ENCODE peak calls at places on chromosomes 12 and 14, in seven cellular contexts. One of them, this sample, is unnamed.

GRCh38 chr12:67590122-67590795 is 58.3 kb upstream of the DYRK2 start:
- DNase-seq in lung: no peak
- DNase-seq in H9: no peak
- DNase-seq in cardiac muscle cell: no peak
- DNase-seq in caudate nucleus: no peak
- DNase-seq in body of pancreas: no peak
- DNase-seq in tibial nerve: no peak
- DNase-seq in this sample: no peak

GRCh38 chr12:82461393-82461792 is 103.1 kb downstream of the METTL25 start:
- DNase-seq in H9: no peak
- DNase-seq in lung: no peak
- DNase-seq in body of pancreas: no peak
- DNase-seq in tibial nerve: no peak
- DNase-seq in cardiac muscle cell: no peak
- DNase-seq in caudate nucleus: no peak
- DNase-seq in this sample: no peak

GRCh38 chr12:76249501-76249900 is 98.7 kb downstream of the BBS10 start:
- DNase-seq in H9: no peak
- DNase-seq in tibial nerve: no peak
- DNase-seq in caudate nucleus: no peak
- DNase-seq in lung: no peak
- DNase-seq in cardiac muscle cell: no peak
- DNase-seq in body of pancreas: no peak
- DNase-seq in this sample: no peak

GRCh38 chr14:96623676-96624484 is 121.7 kb downstream of the PAPOLA start:
- DNase-seq in H9: peak
- DNase-seq in tibial nerve: no peak
- DNase-seq in caudate nucleus: no peak
- DNase-seq in cardiac muscle cell: no peak
- DNase-seq in lung: no peak
- DNase-seq in body of pancreas: no peak
- DNase-seq in this sample: peak

GRCh38 chr12:91866566-91866965 is 279.1 kb downstream of the BTG1 start:
- DNase-seq in lung: no peak
- DNase-seq in tibial nerve: no peak
- DNase-seq in body of pancreas: no peak
- DNase-seq in cardiac muscle cell: no peak
- DNase-seq in H9: no peak
- DNase-seq in caudate nucleus: no peak
- DNase-seq in this sample: no peak

GRCh38 chr12:130121246-130122005 is 40.8 kb upstream of the FZD10 start:
- DNase-seq in tibial nerve: no peak
- DNase-seq in lung: no peak
- DNase-seq in body of pancreas: no peak
- DNase-seq in cardiac muscle cell: no peak
- DNase-seq in H9: no peak
- DNase-seq in caudate nucleus: no peak
- DNase-seq in this sample: no peak

GRCh38 chr12:6074394-6074793 is 50.1 kb downstream of the VWF start:
- DNase-seq in cardiac muscle cell: no peak
- DNase-seq in lung: no peak
- DNase-seq in tibial nerve: no peak
- DNase-seq in body of pancreas: no peak
- DNase-seq in H9: no peak
- DNase-seq in caudate nucleus: no peak
- DNase-seq in this sample: no peak

GRCh38 chr12:116773276-116773731 is 35.2 kb downstream of the RNFT2 start:
- DNase-seq in body of pancreas: no peak
- DNase-seq in lung: no peak
- DNase-seq in H9: peak
- DNase-seq in caudate nucleus: no peak
- DNase-seq in cardiac muscle cell: no peak
- DNase-seq in tibial nerve: no peak
- DNase-seq in this sample: no peak

GRCh38 chr12:22318122-22318737 is 16.3 kb downstream of the ST8SIA1 start:
- DNase-seq in H9: no peak
- DNase-seq in caudate nucleus: no peak
- DNase-seq in body of pancreas: no peak
- DNase-seq in lung: no peak
- DNase-seq in tibial nerve: no peak
- DNase-seq in cardiac muscle cell: no peak
- DNase-seq in this sample: no peak

GRCh38 chr12:88153959-88154358 is 11.9 kb downstream of the TMTC3 start:
- DNase-seq in caudate nucleus: no peak
- DNase-seq in cardiac muscle cell: peak
- DNase-seq in tibial nerve: no peak
- DNase-seq in H9: no peak
- DNase-seq in lung: no peak
- DNase-seq in body of pancreas: no peak
- DNase-seq in this sample: no peak

GRCh38 chr14:99189201-99189801 is 82.7 kb downstream of the BCL11B start:
- DNase-seq in caudate nucleus: no peak
- DNase-seq in H9: no peak
- DNase-seq in lung: no peak
- DNase-seq in body of pancreas: no peak
- DNase-seq in cardiac muscle cell: no peak
- DNase-seq in tibial nerve: no peak
- DNase-seq in this sample: no peak

GRCh38 chr12:43728117-43728516 is 30.5 kb downstream of the PUS7L start:
- DNase-seq in H9: no peak
- DNase-seq in tibial nerve: no peak
- DNase-seq in caudate nucleus: no peak
- DNase-seq in cardiac muscle cell: no peak
- DNase-seq in lung: no peak
- DNase-seq in body of pancreas: no peak
- DNase-seq in this sample: no peak

GRCh38 chr14:92122351-92122677 is 545 bp downstream of the CPSF2 start:
- DNase-seq in cardiac muscle cell: peak
- DNase-seq in body of pancreas: no peak
- DNase-seq in tibial nerve: no peak
- DNase-seq in H9: no peak
- DNase-seq in lung: no peak
- DNase-seq in caudate nucleus: no peak
- DNase-seq in this sample: no peak

GRCh38 chr14:70189678-70190077 is 927 bp upstream of the SLC8A3 start:
- DNase-seq in H9: peak
- DNase-seq in tibial nerve: no peak
- DNase-seq in body of pancreas: no peak
- DNase-seq in lung: no peak
- DNase-seq in cardiac muscle cell: no peak
- DNase-seq in caudate nucleus: no peak
- DNase-seq in this sample: no peak

GRCh38 chr14:21074398-21075272 is 4.5 kb downstream of the ARHGEF40 start:
- DNase-seq in cardiac muscle cell: no peak
- DNase-seq in caudate nucleus: no peak
- DNase-seq in H9: no peak
- DNase-seq in body of pancreas: no peak
- DNase-seq in lung: no peak
- DNase-seq in tibial nerve: no peak
- DNase-seq in this sample: no peak

GRCh38 chr12:113262710-113263109 is 41.4 kb downstream of the TPCN1 start:
- DNase-seq in tibial nerve: no peak
- DNase-seq in caudate nucleus: no peak
- DNase-seq in lung: no peak
- DNase-seq in cardiac muscle cell: no peak
- DNase-seq in H9: no peak
- DNase-seq in body of pancreas: peak
- DNase-seq in this sample: no peak

GRCh38 chr12:27840229-27840999 is 60.4 kb upstream of the MANSC4 start:
- DNase-seq in lung: no peak
- DNase-seq in cardiac muscle cell: no peak
- DNase-seq in H9: no peak
- DNase-seq in body of pancreas: no peak
- DNase-seq in caudate nucleus: no peak
- DNase-seq in tibial nerve: no peak
- DNase-seq in this sample: no peak

GRCh38 chr12:6285063-6285477 is 25.4 kb upstream of the PLEKHG6 start:
- DNase-seq in caudate nucleus: peak
- DNase-seq in tibial nerve: no peak
- DNase-seq in lung: peak
- DNase-seq in H9: peak
- DNase-seq in body of pancreas: peak
- DNase-seq in cardiac muscle cell: peak
- DNase-seq in this sample: no peak

GRCh38 chr14:75751291-75751690 is 90.2 kb downstream of the TTLL5 start:
- DNase-seq in caudate nucleus: no peak
- DNase-seq in lung: no peak
- DNase-seq in H9: no peak
- DNase-seq in tibial nerve: no peak
- DNase-seq in cardiac muscle cell: no peak
- DNase-seq in body of pancreas: no peak
- DNase-seq in this sample: no peak

GRCh38 chr14:76576047-76576741 is 185.1 kb upstream of the VASH1 start:
- DNase-seq in body of pancreas: peak
- DNase-seq in cardiac muscle cell: no peak
- DNase-seq in lung: no peak
- DNase-seq in tibial nerve: no peak
- DNase-seq in H9: no peak
- DNase-seq in caudate nucleus: no peak
- DNase-seq in this sample: no peak

GRCh38 chr14:51521764-51522163 is 129.9 kb upstream of the FRMD6 start:
- DNase-seq in H9: no peak
- DNase-seq in tibial nerve: no peak
- DNase-seq in cardiac muscle cell: no peak
- DNase-seq in lung: no peak
- DNase-seq in body of pancreas: no peak
- DNase-seq in caudate nucleus: no peak
- DNase-seq in this sample: no peak

GRCh38 chr12:64171715-64172114 is 50.4 kb downstream of the KICS2 start:
- DNase-seq in lung: no peak
- DNase-seq in cardiac muscle cell: no peak
- DNase-seq in H9: no peak
- DNase-seq in body of pancreas: no peak
- DNase-seq in caudate nucleus: no peak
- DNase-seq in tibial nerve: no peak
- DNase-seq in this sample: no peak

GRCh38 chr12:121614872-121615467 is 11.4 kb upstream of the ORAI1 start:
- DNase-seq in lung: no peak
- DNase-seq in body of pancreas: no peak
- DNase-seq in H9: no peak
- DNase-seq in tibial nerve: no peak
- DNase-seq in caudate nucleus: no peak
- DNase-seq in cardiac muscle cell: no peak
- DNase-seq in this sample: no peak

GRCh38 chr12:121618659-121619233 is 7.6 kb upstream of the ORAI1 start:
- DNase-seq in tibial nerve: no peak
- DNase-seq in body of pancreas: no peak
- DNase-seq in caudate nucleus: no peak
- DNase-seq in lung: no peak
- DNase-seq in cardiac muscle cell: no peak
- DNase-seq in H9: no peak
- DNase-seq in this sample: no peak

GRCh38 chr12:121626087-121626852 is at the start of gene ORAI1:
- DNase-seq in H9: peak
- DNase-seq in body of pancreas: peak
- DNase-seq in lung: peak
- DNase-seq in caudate nucleus: peak
- DNase-seq in tibial nerve: peak
- DNase-seq in cardiac muscle cell: peak
- DNase-seq in this sample: peak

GRCh38 chr12:121620328-121620891 is 5.9 kb upstream of the ORAI1 start:
- DNase-seq in caudate nucleus: no peak
- DNase-seq in H9: peak
- DNase-seq in tibial nerve: no peak
- DNase-seq in cardiac muscle cell: no peak
- DNase-seq in body of pancreas: peak
- DNase-seq in lung: no peak
- DNase-seq in this sample: no peak
- H3K27ac ChIP-seq in caudate nucleus: no peak
- H3K27ac ChIP-seq in H9: no peak
- H3K27ac ChIP-seq in tibial nerve: no peak
- H3K27ac ChIP-seq in cardiac muscle cell: peak
- H3K27ac ChIP-seq in body of pancreas: no peak
- H3K27ac ChIP-seq in lung: no peak
- H3K27ac ChIP-seq in this sample: no peak

DNA sequence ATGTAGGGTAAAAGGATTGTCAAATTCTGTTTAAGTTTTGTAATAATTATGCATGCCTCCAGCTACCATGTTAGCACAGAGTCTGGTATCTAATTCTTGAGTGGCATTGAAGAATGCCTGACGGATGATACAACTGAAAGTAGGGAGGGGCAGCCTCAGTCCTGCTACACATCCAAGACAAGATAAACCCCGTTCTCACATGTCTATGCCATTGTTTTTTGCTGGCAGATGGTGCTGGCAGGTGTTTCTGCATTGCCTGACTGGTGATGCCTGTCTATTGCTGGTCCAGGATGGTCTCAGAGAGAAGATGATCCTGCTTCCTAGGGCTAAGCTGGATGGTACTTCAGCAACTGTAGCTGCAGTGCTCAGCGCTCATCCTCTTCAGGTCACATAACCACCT is 245.8 kb upstream of the NAV3 start:
- DNase-seq in caudate nucleus: no peak
- DNase-seq in cardiac muscle cell: no peak
- DNase-seq in tibial nerve: no peak
- DNase-seq in H9: no peak
- DNase-seq in body of pancreas: no peak
- DNase-seq in lung: no peak
- DNase-seq in this sample: peak
- H3K27ac ChIP-seq in caudate nucleus: no peak
- H3K27ac ChIP-seq in cardiac muscle cell: no peak
- H3K27ac ChIP-seq in tibial nerve: no peak
- H3K27ac ChIP-seq in H9: no peak
- H3K27ac ChIP-seq in body of pancreas: no peak
- H3K27ac ChIP-seq in lung: no peak
- H3K27ac ChIP-seq in this sample: no peak

GRCh38 chr12:53006810-53007742 is 820 bp downstream of the EIF4B start:
- DNase-seq in tibial nerve: peak
- DNase-seq in lung: peak
- DNase-seq in caudate nucleus: peak
- DNase-seq in cardiac muscle cell: peak
- DNase-seq in H9: peak
- DNase-seq in body of pancreas: peak
- DNase-seq in this sample: peak

GRCh38 chr12:53005986-53006809 is at the start of gene EIF4B:
- DNase-seq in caudate nucleus: peak
- DNase-seq in body of pancreas: peak
- DNase-seq in tibial nerve: peak
- DNase-seq in lung: peak
- DNase-seq in cardiac muscle cell: peak
- DNase-seq in H9: peak
- DNase-seq in this sample: peak

GRCh38 chr12:53004582-53004981 is 1.7 kb upstream of the EIF4B start:
- DNase-seq in caudate nucleus: no peak
- DNase-seq in H9: peak
- DNase-seq in body of pancreas: no peak
- DNase-seq in cardiac muscle cell: peak
- DNase-seq in tibial nerve: no peak
- DNase-seq in lung: no peak
- DNase-seq in this sample: no peak

GRCh38 chr12:53005215-53005985 is 856 bp upstream of the EIF4B start:
- DNase-seq in H9: no peak
- DNase-seq in caudate nucleus: no peak
- DNase-seq in cardiac muscle cell: no peak
- DNase-seq in body of pancreas: peak
- DNase-seq in lung: peak
- DNase-seq in tibial nerve: no peak
- DNase-seq in this sample: peak

GRCh38 chr12:53004178-53004577 is 2.1 kb upstream of the EIF4B start:
- DNase-seq in body of pancreas: no peak
- DNase-seq in H9: peak
- DNase-seq in caudate nucleus: no peak
- DNase-seq in tibial nerve: no peak
- DNase-seq in cardiac muscle cell: no peak
- DNase-seq in lung: no peak
- DNase-seq in this sample: no peak
- H3K27ac ChIP-seq in body of pancreas: no peak
- H3K27ac ChIP-seq in H9: peak
- H3K27ac ChIP-seq in caudate nucleus: no peak
- H3K27ac ChIP-seq in tibial nerve: no peak
- H3K27ac ChIP-seq in cardiac muscle cell: peak
- H3K27ac ChIP-seq in lung: no peak
- H3K27ac ChIP-seq in this sample: no peak

GRCh38 chr12:26704684-26705475 is 128.1 kb downstream of the ITPR2 start:
- DNase-seq in tibial nerve: no peak
- DNase-seq in H9: no peak
- DNase-seq in caudate nucleus: no peak
- DNase-seq in body of pancreas: peak
- DNase-seq in cardiac muscle cell: no peak
- DNase-seq in lung: no peak
- DNase-seq in this sample: no peak
- H3K27ac ChIP-seq in tibial nerve: no peak
- H3K27ac ChIP-seq in H9: peak
- H3K27ac ChIP-seq in caudate nucleus: no peak
- H3K27ac ChIP-seq in body of pancreas: no peak
- H3K27ac ChIP-seq in cardiac muscle cell: no peak
- H3K27ac ChIP-seq in lung: no peak
- H3K27ac ChIP-seq in this sample: no peak